ENCODE peak calls at places on chromosomes 3 and 15, in seven cellular contexts. One of them, this sample, is unnamed.

GRCh38 chr15:37045241-37045640 is 55.1 kb downstream of the MEIS2 start:
- DNase-seq in RWPE2: no peak
- DNase-seq in A549: no peak
- DNase-seq in fibroblast of pulmonary artery: no peak
- DNase-seq in neural progenitor cell: peak
- DNase-seq in cardiac fibroblast: no peak
- DNase-seq in HCT116: no peak
- DNase-seq in this sample: no peak

GRCh38 chr3:12227833-12228232 is 61.0 kb upstream of the PPARG start:
- DNase-seq in A549: no peak
- DNase-seq in cardiac fibroblast: peak
- DNase-seq in neural progenitor cell: no peak
- DNase-seq in fibroblast of pulmonary artery: peak
- DNase-seq in RWPE2: no peak
- DNase-seq in HCT116: no peak
- DNase-seq in this sample: no peak

GRCh38 chr3:171183042-171183441 is 156.5 kb upstream of the SLC2A2 start:
- DNase-seq in fibroblast of pulmonary artery: peak
- DNase-seq in neural progenitor cell: no peak
- DNase-seq in A549: peak
- DNase-seq in RWPE2: no peak
- DNase-seq in HCT116: no peak
- DNase-seq in cardiac fibroblast: peak
- DNase-seq in this sample: no peak

GRCh38 chr15:55552461-55552860 is 35.7 kb downstream of the PYGO1 start:
- DNase-seq in A549: no peak
- DNase-seq in RWPE2: no peak
- DNase-seq in cardiac fibroblast: no peak
- DNase-seq in HCT116: no peak
- DNase-seq in neural progenitor cell: no peak
- DNase-seq in fibroblast of pulmonary artery: no peak
- DNase-seq in this sample: no peak

GRCh38 chr3:45599424-45599886 is 4.9 kb downstream of the LIMD1 start:
- DNase-seq in cardiac fibroblast: no peak
- DNase-seq in HCT116: no peak
- DNase-seq in neural progenitor cell: no peak
- DNase-seq in fibroblast of pulmonary artery: no peak
- DNase-seq in RWPE2: no peak
- DNase-seq in A549: no peak
- DNase-seq in this sample: no peak

GRCh38 chr15:61798631-61799030 is 261.6 kb downstream of the VPS13C start:
- DNase-seq in HCT116: no peak
- DNase-seq in cardiac fibroblast: no peak
- DNase-seq in RWPE2: no peak
- DNase-seq in A549: no peak
- DNase-seq in fibroblast of pulmonary artery: no peak
- DNase-seq in neural progenitor cell: no peak
- DNase-seq in this sample: no peak

GRCh38 chr3:41196499-41197410 is 2.5 kb upstream of the CTNNB1 start:
- DNase-seq in fibroblast of pulmonary artery: no peak
- DNase-seq in A549: no peak
- DNase-seq in cardiac fibroblast: no peak
- DNase-seq in RWPE2: no peak
- DNase-seq in HCT116: no peak
- DNase-seq in neural progenitor cell: no peak
- DNase-seq in this sample: no peak

GRCh38 chr3:184565421-184566211 is 4.0 kb downstream of the EPHB3 start:
- DNase-seq in HCT116: peak
- DNase-seq in neural progenitor cell: peak
- DNase-seq in A549: peak
- DNase-seq in fibroblast of pulmonary artery: peak
- DNase-seq in RWPE2: peak
- DNase-seq in cardiac fibroblast: peak
- DNase-seq in this sample: peak

GRCh38 chr15:68704496-68705021 is 116.1 kb downstream of the ANP32A start:
- DNase-seq in fibroblast of pulmonary artery: peak
- DNase-seq in cardiac fibroblast: peak
- DNase-seq in neural progenitor cell: peak
- DNase-seq in RWPE2: no peak
- DNase-seq in A549: no peak
- DNase-seq in HCT116: no peak
- DNase-seq in this sample: peak

GRCh38 chr3:112561085-112561692 is 573 bp downstream of the ATG3 start:
- DNase-seq in A549: peak
- DNase-seq in HCT116: peak
- DNase-seq in RWPE2: peak
- DNase-seq in fibroblast of pulmonary artery: peak
- DNase-seq in neural progenitor cell: peak
- DNase-seq in cardiac fibroblast: peak
- DNase-seq in this sample: peak

GRCh38 chr3:112560330-112560729 is 1.4 kb downstream of the ATG3 start:
- DNase-seq in cardiac fibroblast: peak
- DNase-seq in neural progenitor cell: no peak
- DNase-seq in HCT116: no peak
- DNase-seq in RWPE2: no peak
- DNase-seq in A549: no peak
- DNase-seq in fibroblast of pulmonary artery: peak
- DNase-seq in this sample: no peak

GRCh38 chr3:112557980-112558379 is 3.8 kb downstream of the ATG3 start:
- DNase-seq in RWPE2: no peak
- DNase-seq in cardiac fibroblast: no peak
- DNase-seq in neural progenitor cell: no peak
- DNase-seq in A549: no peak
- DNase-seq in HCT116: no peak
- DNase-seq in fibroblast of pulmonary artery: no peak
- DNase-seq in this sample: no peak

GRCh38 chr3:112550859-112551258 is 10.9 kb downstream of the ATG3 start:
- DNase-seq in fibroblast of pulmonary artery: no peak
- DNase-seq in A549: no peak
- DNase-seq in neural progenitor cell: no peak
- DNase-seq in RWPE2: no peak
- DNase-seq in cardiac fibroblast: no peak
- DNase-seq in HCT116: no peak
- DNase-seq in this sample: peak

DNA sequence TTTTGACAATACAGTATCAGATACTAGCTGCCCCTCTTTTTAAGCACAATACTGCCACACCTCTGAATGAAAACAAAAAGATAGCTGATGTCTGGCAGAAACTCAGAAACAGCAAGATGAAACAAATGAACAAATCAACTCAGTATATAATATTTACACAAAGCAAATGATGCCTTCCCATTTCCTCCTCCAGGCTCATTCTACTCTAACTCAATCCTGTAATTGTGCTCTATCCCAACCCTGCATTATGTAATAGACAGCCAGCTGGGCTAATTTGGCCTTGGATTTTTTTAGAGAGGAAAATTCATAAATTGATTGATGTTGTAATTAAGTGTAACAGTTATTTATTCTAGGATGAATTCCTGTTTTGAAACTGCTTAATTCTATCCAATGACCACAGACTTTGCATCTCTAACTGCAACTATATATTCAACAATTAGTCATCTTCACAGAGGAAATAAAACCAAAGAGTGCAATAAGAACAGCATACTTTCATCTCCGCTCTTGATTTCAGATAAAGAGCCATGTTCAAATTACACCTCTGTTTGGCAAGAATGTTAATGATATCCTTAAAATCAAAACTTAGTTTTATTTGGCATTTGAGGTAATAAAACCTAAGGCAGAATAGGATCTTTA is 6.1 kb downstream of the ATG3 start:
- DNase-seq in cardiac fibroblast: no peak
- DNase-seq in neural progenitor cell: no peak
- DNase-seq in RWPE2: no peak
- DNase-seq in fibroblast of pulmonary artery: peak
- DNase-seq in A549: no peak
- DNase-seq in HCT116: no peak
- DNase-seq in this sample: no peak
- H3K4me3 ChIP-seq in cardiac fibroblast: no peak
- H3K4me3 ChIP-seq in neural progenitor cell: no peak
- H3K4me3 ChIP-seq in RWPE2: no peak
- H3K4me3 ChIP-seq in fibroblast of pulmonary artery: no peak
- H3K4me3 ChIP-seq in A549: no peak
- H3K4me3 ChIP-seq in HCT116: no peak
- H3K4me3 ChIP-seq in this sample: no peak

GRCh38 chr15:73383310-73384185 is 14.8 kb upstream of the HCN4 start:
- DNase-seq in neural progenitor cell: no peak
- DNase-seq in HCT116: no peak
- DNase-seq in fibroblast of pulmonary artery: no peak
- DNase-seq in RWPE2: peak
- DNase-seq in A549: no peak
- DNase-seq in cardiac fibroblast: no peak
- DNase-seq in this sample: peak

GRCh38 chr15:73380661-73381060 is 11.9 kb upstream of the HCN4 start:
- DNase-seq in HCT116: no peak
- DNase-seq in neural progenitor cell: no peak
- DNase-seq in A549: no peak
- DNase-seq in fibroblast of pulmonary artery: no peak
- DNase-seq in RWPE2: no peak
- DNase-seq in cardiac fibroblast: no peak
- DNase-seq in this sample: no peak

GRCh38 chr15:73385205-73385604 is 16.4 kb upstream of the HCN4 start:
- DNase-seq in cardiac fibroblast: no peak
- DNase-seq in A549: no peak
- DNase-seq in RWPE2: peak
- DNase-seq in neural progenitor cell: no peak
- DNase-seq in fibroblast of pulmonary artery: no peak
- DNase-seq in HCT116: no peak
- DNase-seq in this sample: peak

GRCh38 chr15:73378089-73378488 is 9.3 kb upstream of the HCN4 start:
- DNase-seq in cardiac fibroblast: no peak
- DNase-seq in fibroblast of pulmonary artery: no peak
- DNase-seq in A549: no peak
- DNase-seq in HCT116: no peak
- DNase-seq in RWPE2: no peak
- DNase-seq in neural progenitor cell: no peak
- DNase-seq in this sample: no peak

GRCh38 chr15:73382131-73382530 is 13.4 kb upstream of the HCN4 start:
- DNase-seq in fibroblast of pulmonary artery: no peak
- DNase-seq in neural progenitor cell: no peak
- DNase-seq in A549: no peak
- DNase-seq in RWPE2: no peak
- DNase-seq in cardiac fibroblast: no peak
- DNase-seq in HCT116: no peak
- DNase-seq in this sample: no peak
- H3K4me3 ChIP-seq in fibroblast of pulmonary artery: no peak
- H3K4me3 ChIP-seq in neural progenitor cell: no peak
- H3K4me3 ChIP-seq in A549: no peak
- H3K4me3 ChIP-seq in RWPE2: no peak
- H3K4me3 ChIP-seq in cardiac fibroblast: no peak
- H3K4me3 ChIP-seq in HCT116: no peak
- H3K4me3 ChIP-seq in this sample: no peak

DNA sequence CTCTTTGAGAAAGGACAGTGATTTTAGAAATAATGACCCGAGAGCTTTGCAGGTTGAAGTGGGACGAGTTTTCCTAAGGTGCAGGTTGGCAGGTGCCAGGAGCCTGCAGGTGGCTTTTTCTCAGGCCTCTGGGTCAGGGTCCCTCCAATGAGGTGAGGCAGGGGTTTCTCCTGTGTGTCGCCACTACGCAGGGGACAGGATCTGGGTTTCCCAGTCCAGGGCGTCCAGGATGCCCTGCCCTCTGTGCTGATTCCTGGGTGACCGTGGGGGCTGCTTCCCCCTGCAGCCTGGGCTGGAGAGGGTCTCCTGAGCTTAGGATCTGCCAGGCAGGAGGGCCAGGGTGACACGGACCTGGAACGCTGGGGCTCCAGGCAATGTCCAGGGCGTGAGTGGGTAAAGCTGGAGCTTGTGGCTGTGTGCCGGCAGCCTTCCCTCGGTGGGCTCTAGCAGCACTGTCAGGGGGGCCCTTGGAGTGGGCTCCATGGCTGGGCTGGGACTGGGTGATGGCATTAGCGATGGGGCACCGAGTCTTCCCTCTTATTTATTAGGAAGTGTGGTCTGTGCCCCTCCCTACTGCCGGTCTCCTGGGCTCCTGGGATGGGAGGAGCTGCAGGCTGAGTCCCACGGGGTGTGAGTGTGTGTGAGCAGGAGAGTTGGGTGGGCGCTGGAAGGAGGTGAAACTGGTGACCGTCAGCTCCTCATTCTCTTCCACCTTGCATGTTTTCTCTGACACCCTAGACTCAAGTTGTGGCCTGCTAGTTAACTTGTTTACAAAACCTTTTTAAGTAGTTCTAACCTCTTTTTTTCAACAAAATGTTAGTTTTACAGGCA is 1.8 kb downstream of the APBA2 start:
- DNase-seq in RWPE2: no peak
- DNase-seq in neural progenitor cell: no peak
- DNase-seq in HCT116: no peak
- DNase-seq in A549: no peak
- DNase-seq in fibroblast of pulmonary artery: no peak
- DNase-seq in cardiac fibroblast: no peak
- DNase-seq in this sample: no peak
- H3K4me3 ChIP-seq in RWPE2: no peak
- H3K4me3 ChIP-seq in neural progenitor cell: peak
- H3K4me3 ChIP-seq in HCT116: no peak
- H3K4me3 ChIP-seq in A549: no peak
- H3K4me3 ChIP-seq in fibroblast of pulmonary artery: no peak
- H3K4me3 ChIP-seq in cardiac fibroblast: no peak
- H3K4me3 ChIP-seq in this sample: no peak

GRCh38 chr3:71488882-71489281 is 94.6 kb downstream of the FOXP1 start:
- DNase-seq in HCT116: no peak
- DNase-seq in neural progenitor cell: no peak
- DNase-seq in fibroblast of pulmonary artery: no peak
- DNase-seq in RWPE2: no peak
- DNase-seq in A549: no peak
- DNase-seq in cardiac fibroblast: no peak
- DNase-seq in this sample: no peak

GRCh38 chr3:71488391-71488809 is 95.1 kb downstream of the FOXP1 start:
- DNase-seq in cardiac fibroblast: no peak
- DNase-seq in HCT116: no peak
- DNase-seq in neural progenitor cell: no peak
- DNase-seq in RWPE2: no peak
- DNase-seq in fibroblast of pulmonary artery: no peak
- DNase-seq in A549: no peak
- DNase-seq in this sample: no peak

GRCh38 chr3:71485903-71486302 is 97.6 kb downstream of the FOXP1 start:
- DNase-seq in fibroblast of pulmonary artery: no peak
- DNase-seq in A549: no peak
- DNase-seq in HCT116: no peak
- DNase-seq in cardiac fibroblast: no peak
- DNase-seq in neural progenitor cell: no peak
- DNase-seq in RWPE2: no peak
- DNase-seq in this sample: no peak

GRCh38 chr3:71487418-71487817 is 96.1 kb downstream of the FOXP1 start:
- DNase-seq in HCT116: no peak
- DNase-seq in cardiac fibroblast: no peak
- DNase-seq in RWPE2: no peak
- DNase-seq in fibroblast of pulmonary artery: no peak
- DNase-seq in neural progenitor cell: no peak
- DNase-seq in A549: no peak
- DNase-seq in this sample: no peak

DNA sequence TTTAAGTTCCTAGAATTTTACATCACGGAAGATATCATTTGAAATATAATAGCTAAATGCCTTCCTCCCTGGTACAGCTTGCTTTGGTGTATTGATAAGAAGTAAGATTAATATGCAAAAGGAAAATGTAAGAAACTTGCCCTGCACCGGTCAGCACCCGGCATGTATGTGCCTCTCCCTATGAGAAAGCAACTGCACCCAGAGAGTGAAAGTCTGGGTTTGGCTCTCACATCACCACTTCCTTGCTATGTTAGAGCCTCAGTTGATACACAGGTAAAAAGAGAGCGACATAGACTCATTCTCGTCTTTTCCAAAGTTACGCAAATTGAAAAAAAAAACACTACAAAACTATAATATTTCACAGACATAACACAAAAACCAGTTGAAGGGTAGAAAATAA is 96.7 kb downstream of the FOXP1 start:
- DNase-seq in cardiac fibroblast: no peak
- DNase-seq in RWPE2: no peak
- DNase-seq in A549: no peak
- DNase-seq in HCT116: no peak
- DNase-seq in neural progenitor cell: no peak
- DNase-seq in fibroblast of pulmonary artery: no peak
- DNase-seq in this sample: no peak
- H3K4me3 ChIP-seq in cardiac fibroblast: no peak
- H3K4me3 ChIP-seq in RWPE2: no peak
- H3K4me3 ChIP-seq in A549: no peak
- H3K4me3 ChIP-seq in HCT116: no peak
- H3K4me3 ChIP-seq in neural progenitor cell: no peak
- H3K4me3 ChIP-seq in fibroblast of pulmonary artery: no peak
- H3K4me3 ChIP-seq in this sample: no peak

This sample was measured in H7.